ENCODE peak calls at places on chromosomes 6 and 20, in five cellular contexts. S is lower lobe of right lung, C is left lung, J is tibial artery, U is mucosa of descending colon. I is an unnamed sample.

GRCh38 chr6:16725145-16725864 is 36.0 kb downstream of the ATXN1 start:
- DNase-seq in S (no peak), U (no peak), C (no peak), J (no peak), I (no peak)

GRCh38 chr6:86045038-86045437 is 402.4 kb upstream of the SYNCRIP start:
- DNase-seq in C (no peak), U (no peak), J (no peak), S (no peak), I (no peak)

GRCh38 chr20:25629816-25630499 is 6.1 kb upstream of the NANP start:
- DNase-seq in S (no peak), J (no peak), U (no peak), C (no peak), I (no peak)

GRCh38 chr6:32882879-32883250 is 28.9 kb downstream of the PSMB9 start:
- DNase-seq in S (no peak), J (no peak), C (no peak), U (no peak), I (no peak)

GRCh38 chr20:49656304-49656703 is 57.4 kb downstream of the B4GALT5 start:
- DNase-seq in C (no peak), J (no peak), S (no peak), U (no peak), I (no peak)

GRCh38 chr20:19546648-19547047 is 211.4 kb upstream of the RIN2 start:
- DNase-seq in U (no peak), C (no peak), S (no peak), J (no peak), I (no peak)

GRCh38 chr6:79605061-79605460 is 26.1 kb upstream of the SH3BGRL2 start:
- DNase-seq in S (no peak), J (no peak), U (no peak), C (no peak), I (no peak)

GRCh38 chr6:141403103-141403502 is 729.6 kb upstream of the GJE1 start:
- DNase-seq in C (no peak), S (no peak), J (no peak), U (no peak), I (no peak)

GRCh38 chr6:158003910-158004695 is 22.4 kb downstream of the SYNJ2 start:
- DNase-seq in S (peak; percentile 4), U (no peak), C (no peak), J (no peak), I (no peak)

GRCh38 chr6:85576479-85576878 is 17.2 kb downstream of the SNX14 start:
- DNase-seq in U (no peak), C (no peak), J (no peak), S (no peak), I (no peak)

GRCh38 chr6:156731436-156731835 is 45.7 kb upstream of the ARID1B start:
- DNase-seq in S (no peak), J (no peak), U (no peak), C (no peak), I (no peak)

GRCh38 chr6:79084693-79085092 is 6.6 kb upstream of the PHIP start:
- DNase-seq in C (no peak), S (no peak), J (no peak), U (no peak), I (no peak)

GRCh38 chr6:36976509-36976908 is 9.5 kb downstream of the MTCH1 start:
- DNase-seq in C (no peak), J (no peak), U (no peak), S (no peak), I (no peak)

GRCh38 chr6:11328613-11329247 is 96.3 kb upstream of the NEDD9 start:
- DNase-seq in J (no peak), U (no peak), C (no peak), S (no peak), I (no peak)

GRCh38 chr20:6061544-6061943 is 7.7 kb upstream of the LRRN4 start:
- DNase-seq in J (no peak), S (no peak), U (no peak), C (no peak), I (no peak)

GRCh38 chr6:118771253-118771652 is 119.9 kb upstream of the CEP85L start:
- DNase-seq in S (no peak), C (no peak), J (no peak), U (no peak), I (no peak)

GRCh38 chr6:155523821-155524238 is 68.2 kb upstream of the NOX3 start:
- DNase-seq in J (no peak), C (no peak), U (no peak), S (no peak), I (no peak)

GRCh38 chr20:574297-574942 is 30.8 kb upstream of the CSNK2A1 start:
- DNase-seq in S (no peak), C (no peak), U (no peak), J (no peak), I (no peak)

GRCh38 chr6:31467151-31467550 is 30.8 kb upstream of the MICB start:
- DNase-seq in J (no peak), C (no peak), U (no peak), S (no peak), I (no peak)

GRCh38 chr6:167405778-167406532 is 81.1 kb downstream of the TTLL2 start:
- DNase-seq in S (no peak), C (no peak), J (no peak), U (no peak), I (no peak)

GRCh38 chr6:56708810-56709597 is 66.3 kb upstream of the DST start:
- DNase-seq in S (no peak), C (no peak), J (no peak), U (no peak), I (no peak)

GRCh38 chr6:56710967-56711366 is 68.3 kb upstream of the DST start:
- DNase-seq in S (no peak), C (no peak), U (no peak), J (no peak), I (no peak)

GRCh38 chr6:56713285-56713684 is 70.6 kb upstream of the DST start:
- DNase-seq in U (no peak), S (no peak), J (peak; percentile 54), C (no peak), I (no peak)

GRCh38 chr6:56706981-56707726 is 64.5 kb upstream of the DST start:
- DNase-seq in S (no peak), U (no peak), C (no peak), J (no peak), I (no peak)

GRCh38 chr6:56709650-56710049 is 67.0 kb upstream of the DST start:
- DNase-seq in S (no peak), U (no peak), J (no peak), C (no peak), I (no peak)
- TF ChIP-seq CTCF in S (no peak), U (no peak), J (no peak), C (no peak), I (no peak)

GRCh38 chr6:144149558-144149893 is 791 bp upstream of the STX11 start:
- DNase-seq in U (no peak), S (peak; percentile 52), J (no peak), C (peak; percentile 74), I (no peak)

GRCh38 chr6:144149894-144150672 is at the start of gene STX11:
- DNase-seq in S (peak; percentile 89), C (peak; percentile 97), U (peak; percentile 83), J (peak; percentile 40), I (no peak)

GRCh38 chr6:144151010-144151727 is 852 bp downstream of the STX11 start:
- DNase-seq in S (peak; percentile 50), C (no peak), J (no peak), U (no peak), I (no peak)

GRCh38 chr6:144148891-144149290 is 1.4 kb upstream of the STX11 start:
- DNase-seq in S (no peak), J (no peak), C (no peak), U (no peak), I (no peak)

GRCh38 chr6:144150673-144151009 is 324 bp downstream of the STX11 start:
- DNase-seq in S (peak; percentile 66), C (no peak), U (peak; percentile 44), J (no peak), I (no peak)
- TF ChIP-seq CTCF in S (peak; percentile 30), C (no peak), U (no peak), J (peak; percentile 24), I (peak; percentile 74)

GRCh38 chr6:39540454-39540853 is 184.8 kb downstream of the KIF6 start:
- DNase-seq in S (no peak), C (no peak), U (no peak), J (no peak), I (no peak)
- TF ChIP-seq CTCF in S (no peak), C (no peak), U (no peak), J (no peak), I (no peak)

GRCh38 chr6:53375851-53376250 is 27.1 kb upstream of the ELOVL5 start:
- DNase-seq in U (no peak), C (no peak), J (no peak), S (no peak), I (no peak)

GRCh38 chr6:53376661-53377226 is 28.0 kb upstream of the ELOVL5 start:
- DNase-seq in C (no peak), J (no peak), S (no peak), U (no peak), I (no peak)

GRCh38 chr6:53377793-53378192 is 29.0 kb upstream of the ELOVL5 start:
- DNase-seq in C (no peak), S (no peak), U (no peak), J (no peak), I (no peak)

GRCh38 chr6:53377289-53377688 is 28.5 kb upstream of the ELOVL5 start:
- DNase-seq in J (no peak), C (no peak), S (no peak), U (no peak), I (no peak)

DNA sequence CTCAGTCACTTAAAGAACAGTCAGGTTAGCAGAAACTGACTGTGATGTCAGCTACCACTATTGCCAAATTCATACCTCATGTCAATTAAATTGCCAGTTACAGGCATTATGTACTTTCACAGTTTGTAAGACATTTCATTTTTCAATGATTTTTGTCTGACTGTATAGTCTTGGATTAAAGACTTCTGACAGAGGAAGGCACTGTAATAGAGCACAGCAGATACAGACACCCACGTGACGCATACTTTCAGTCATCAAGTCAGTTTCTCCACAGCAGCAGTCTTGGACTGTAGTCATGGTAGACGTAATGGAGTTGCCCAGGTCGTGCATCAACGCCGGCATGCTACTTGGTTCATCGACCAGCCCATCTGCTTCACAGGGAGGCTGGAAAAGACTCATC is 29.5 kb upstream of the ELOVL5 start:
- DNase-seq in U (no peak), S (no peak), J (no peak), C (no peak), I (no peak)
- TF ChIP-seq CTCF in U (no peak), S (no peak), J (no peak), C (no peak), I (no peak)

GRCh38 chr6:617485-618100 is 39.3 kb downstream of the HUS1B start:
- DNase-seq in S (no peak), J (no peak), C (no peak), U (no peak), I (no peak)
- TF ChIP-seq CTCF in S (no peak), J (no peak), C (no peak), U (no peak), I (peak; percentile 41)

DNA sequence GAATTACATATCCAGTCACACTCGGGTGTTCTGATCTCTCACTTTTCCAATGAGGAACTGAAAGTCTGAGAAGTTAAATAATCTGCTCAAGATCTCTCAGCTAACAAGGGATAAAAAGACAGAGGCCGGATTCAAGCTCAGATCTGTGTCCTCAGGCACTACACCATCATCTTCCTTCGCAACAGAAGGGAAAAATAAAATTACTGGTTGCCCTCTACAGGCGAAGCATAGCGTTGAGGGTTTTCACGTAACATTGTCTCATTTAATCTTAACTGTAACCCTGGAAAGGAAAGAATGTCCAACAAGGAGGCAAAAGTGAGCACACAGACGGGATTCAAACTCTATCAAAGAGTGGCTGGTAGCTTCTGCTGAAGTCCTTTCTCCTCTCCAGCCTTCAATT is 67.8 kb upstream of the ANKEF1 start:
- DNase-seq in J (no peak), U (no peak), S (no peak), C (no peak), I (no peak)
- TF ChIP-seq CTCF in J (no peak), U (no peak), S (no peak), C (peak; percentile 11), I (peak; percentile 71)

GRCh38 chr6:13229205-13230085 is 98.9 kb downstream of the TBC1D7 start:
- DNase-seq in C (no peak), U (no peak), J (no peak), S (no peak), I (no peak)
- TF ChIP-seq CTCF in C (no peak), U (no peak), J (no peak), S (no peak), I (peak; percentile 9)

I was measured in chondrocyte.